ENCODE peak calls at places on chromosomes 16 and 17, in five cellular contexts. One of them, this sample, is unnamed. For H3K4me1, the result is how much of the 10 kb centered on the place peaks cover.

GRCh38 chr17:38466346-38467315 is 38.4 kb downstream of the ARHGAP23 start:
- DNase-seq in fibroblast of lung: no peak
- DNase-seq in PC-3: no peak
- DNase-seq in endothelial cell of umbilical vein: no peak
- DNase-seq in psoas muscle: peak
- DNase-seq in this sample: no peak

GRCh38 chr16:79691001-79691400 is 90.5 kb upstream of the MAF start:
- DNase-seq in fibroblast of lung: no peak
- DNase-seq in PC-3: no peak
- DNase-seq in endothelial cell of umbilical vein: no peak
- DNase-seq in psoas muscle: no peak
- DNase-seq in this sample: no peak

GRCh38 chr16:85571813-85572619 is 41.1 kb upstream of the GSE1 start:
- DNase-seq in fibroblast of lung: no peak
- DNase-seq in PC-3: no peak
- DNase-seq in endothelial cell of umbilical vein: no peak
- DNase-seq in psoas muscle: no peak
- DNase-seq in this sample: no peak

GRCh38 chr17:29245401-29245800 is 1.3 kb upstream of the CRYBA1 start:
- DNase-seq in fibroblast of lung: no peak
- DNase-seq in PC-3: no peak
- DNase-seq in endothelial cell of umbilical vein: no peak
- DNase-seq in psoas muscle: no peak
- DNase-seq in this sample: no peak

GRCh38 chr16:81444448-81445121 is at the start of gene CMIP:
- DNase-seq in fibroblast of lung: peak
- DNase-seq in PC-3: peak
- DNase-seq in endothelial cell of umbilical vein: peak
- DNase-seq in psoas muscle: peak
- DNase-seq in this sample: peak

GRCh38 chr17:77581480-77581879 is 377.0 kb upstream of the TNRC6C start:
- DNase-seq in fibroblast of lung: peak
- DNase-seq in PC-3: peak
- DNase-seq in endothelial cell of umbilical vein: no peak
- DNase-seq in psoas muscle: no peak
- DNase-seq in this sample: peak

GRCh38 chr16:2482181-2483107 is 7.5 kb downstream of the TBC1D24 start:
- DNase-seq in fibroblast of lung: peak
- DNase-seq in PC-3: no peak
- DNase-seq in endothelial cell of umbilical vein: no peak
- DNase-seq in psoas muscle: peak
- DNase-seq in this sample: peak

GRCh38 chr16:53220585-53220984 is 165.8 kb downstream of the CHD9 start:
- DNase-seq in fibroblast of lung: peak
- DNase-seq in PC-3: no peak
- DNase-seq in endothelial cell of umbilical vein: peak
- DNase-seq in psoas muscle: no peak
- DNase-seq in this sample: peak

GRCh38 chr17:77592503-77592902 is 366.0 kb upstream of the TNRC6C start:
- DNase-seq in fibroblast of lung: no peak
- DNase-seq in PC-3: no peak
- DNase-seq in endothelial cell of umbilical vein: no peak
- DNase-seq in psoas muscle: no peak
- DNase-seq in this sample: no peak

GRCh38 chr16:67399218-67399733 is 6.0 kb upstream of the TPPP3 start:
- DNase-seq in fibroblast of lung: peak
- DNase-seq in PC-3: peak
- DNase-seq in endothelial cell of umbilical vein: peak
- DNase-seq in psoas muscle: peak
- DNase-seq in this sample: peak

GRCh38 chr17:48529191-48529979 is 1.4 kb downstream of the HOXB1 start:
- DNase-seq in fibroblast of lung: no peak
- DNase-seq in PC-3: no peak
- DNase-seq in endothelial cell of umbilical vein: no peak
- DNase-seq in psoas muscle: no peak
- DNase-seq in this sample: no peak

GRCh38 chr17:5821057-5821456 is 236.7 kb upstream of the NLRP1 start:
- DNase-seq in fibroblast of lung: peak
- DNase-seq in PC-3: peak
- DNase-seq in endothelial cell of umbilical vein: no peak
- DNase-seq in psoas muscle: no peak
- DNase-seq in this sample: no peak

GRCh38 chr16:27723711-27724490 is 174.0 kb downstream of the KATNIP start:
- DNase-seq in fibroblast of lung: no peak
- DNase-seq in PC-3: no peak
- DNase-seq in endothelial cell of umbilical vein: peak
- DNase-seq in psoas muscle: no peak
- DNase-seq in this sample: no peak

GRCh38 chr16:9949396-9949795 is 232.8 kb downstream of the GRIN2A start:
- DNase-seq in fibroblast of lung: no peak
- DNase-seq in PC-3: no peak
- DNase-seq in endothelial cell of umbilical vein: no peak
- DNase-seq in psoas muscle: no peak
- DNase-seq in this sample: no peak

GRCh38 chr17:77286641-77287431 is 146.1 kb downstream of the SEC14L1 start:
- DNase-seq in fibroblast of lung: peak
- DNase-seq in PC-3: peak
- DNase-seq in endothelial cell of umbilical vein: no peak
- DNase-seq in psoas muscle: peak
- DNase-seq in this sample: peak

GRCh38 chr16:53091508-53092211 is 36.9 kb downstream of the CHD9 start:
- DNase-seq in fibroblast of lung: peak
- DNase-seq in PC-3: no peak
- DNase-seq in endothelial cell of umbilical vein: peak
- DNase-seq in psoas muscle: peak
- DNase-seq in this sample: peak

DNA sequence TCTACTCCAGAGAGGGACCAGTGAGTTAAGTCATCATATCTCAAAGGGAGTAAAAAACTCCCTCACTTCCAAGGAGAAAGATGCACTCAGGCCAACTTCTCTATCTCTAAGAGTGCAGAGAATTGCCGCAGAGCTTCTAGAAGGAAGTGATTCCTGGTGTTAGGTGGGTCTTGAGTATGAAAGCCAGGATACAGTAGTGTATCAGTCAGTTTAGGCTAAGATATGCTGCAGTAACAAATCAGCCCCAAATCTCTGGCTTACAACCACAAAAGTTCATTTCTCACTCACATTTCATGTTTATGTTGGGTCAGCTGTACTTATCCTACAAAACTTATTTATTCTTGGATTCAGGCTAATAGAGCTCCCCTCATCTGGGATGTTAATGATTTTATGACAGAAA is 106.3 kb downstream of the HS3ST4 start:
- DNase-seq in fibroblast of lung: no peak
- DNase-seq in PC-3: no peak
- DNase-seq in endothelial cell of umbilical vein: no peak
- DNase-seq in psoas muscle: no peak
- DNase-seq in this sample: no peak
- H3K4me1 ChIP-seq in fibroblast of lung: under half
- H3K4me1 ChIP-seq in PC-3: under half
- H3K4me1 ChIP-seq in endothelial cell of umbilical vein: under half
- H3K4me1 ChIP-seq in psoas muscle: under half
- H3K4me1 ChIP-seq in this sample: under half

GRCh38 chr17:4509402-4509801 is 10.7 kb downstream of the SPNS2 start:
- DNase-seq in fibroblast of lung: no peak
- DNase-seq in PC-3: no peak
- DNase-seq in endothelial cell of umbilical vein: no peak
- DNase-seq in psoas muscle: no peak
- DNase-seq in this sample: no peak

GRCh38 chr17:4508207-4508606 is 9.5 kb downstream of the SPNS2 start:
- DNase-seq in fibroblast of lung: no peak
- DNase-seq in PC-3: no peak
- DNase-seq in endothelial cell of umbilical vein: no peak
- DNase-seq in psoas muscle: no peak
- DNase-seq in this sample: no peak

GRCh38 chr17:4511199-4511932 is 12.7 kb downstream of the SPNS2 start:
- DNase-seq in fibroblast of lung: no peak
- DNase-seq in PC-3: no peak
- DNase-seq in endothelial cell of umbilical vein: no peak
- DNase-seq in psoas muscle: no peak
- DNase-seq in this sample: no peak

GRCh38 chr17:4510615-4510941 is 11.9 kb downstream of the SPNS2 start:
- DNase-seq in fibroblast of lung: no peak
- DNase-seq in PC-3: no peak
- DNase-seq in endothelial cell of umbilical vein: no peak
- DNase-seq in psoas muscle: no peak
- DNase-seq in this sample: no peak

DNA sequence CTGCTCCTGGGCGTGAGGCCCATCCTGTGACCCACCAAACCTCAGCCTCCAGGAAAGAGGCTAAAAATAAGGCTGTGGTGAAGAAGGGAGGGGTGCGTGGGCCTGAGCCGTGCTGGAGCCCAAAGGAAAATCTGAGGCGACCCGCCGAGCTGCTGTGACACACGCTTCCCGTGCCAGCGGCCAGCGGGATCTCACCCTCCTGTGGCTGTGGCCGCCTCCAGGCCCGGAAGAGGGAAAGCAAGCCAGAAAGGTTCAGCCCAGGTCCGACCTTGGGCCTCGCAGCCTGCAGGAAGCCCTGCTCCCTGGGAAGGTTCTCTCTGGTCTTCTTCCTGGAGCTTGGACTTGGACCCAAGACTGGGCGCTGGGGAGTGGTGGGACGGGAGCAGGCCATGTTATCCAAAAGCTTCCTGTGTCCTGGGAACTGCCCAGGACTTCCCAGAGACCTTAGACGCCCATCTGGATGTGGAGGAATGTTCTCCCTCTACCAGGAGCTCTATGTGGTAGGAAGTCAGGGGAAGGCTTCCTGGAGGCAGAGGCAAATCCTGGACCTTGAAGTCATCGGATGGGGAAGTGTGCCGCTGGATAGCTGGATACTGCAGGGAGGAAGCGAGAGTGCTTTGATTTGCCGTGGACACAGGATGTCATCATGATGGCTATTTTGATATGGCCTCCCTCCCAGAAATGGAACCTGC is 11.4 kb downstream of the SPNS2 start:
- DNase-seq in fibroblast of lung: no peak
- DNase-seq in PC-3: no peak
- DNase-seq in endothelial cell of umbilical vein: no peak
- DNase-seq in psoas muscle: peak
- DNase-seq in this sample: no peak
- H3K4me1 ChIP-seq in fibroblast of lung: under half
- H3K4me1 ChIP-seq in PC-3: under half
- H3K4me1 ChIP-seq in endothelial cell of umbilical vein: under half
- H3K4me1 ChIP-seq in psoas muscle: under half
- H3K4me1 ChIP-seq in this sample: under half

GRCh38 chr16:15993128-15993527 is 43.7 kb downstream of the ABCC1 start:
- DNase-seq in fibroblast of lung: no peak
- DNase-seq in PC-3: no peak
- DNase-seq in endothelial cell of umbilical vein: no peak
- DNase-seq in psoas muscle: no peak
- DNase-seq in this sample: no peak
- H3K4me1 ChIP-seq in fibroblast of lung: under half
- H3K4me1 ChIP-seq in PC-3: under half
- H3K4me1 ChIP-seq in endothelial cell of umbilical vein: half or more
- H3K4me1 ChIP-seq in psoas muscle: half or more
- H3K4me1 ChIP-seq in this sample: under half

DNA sequence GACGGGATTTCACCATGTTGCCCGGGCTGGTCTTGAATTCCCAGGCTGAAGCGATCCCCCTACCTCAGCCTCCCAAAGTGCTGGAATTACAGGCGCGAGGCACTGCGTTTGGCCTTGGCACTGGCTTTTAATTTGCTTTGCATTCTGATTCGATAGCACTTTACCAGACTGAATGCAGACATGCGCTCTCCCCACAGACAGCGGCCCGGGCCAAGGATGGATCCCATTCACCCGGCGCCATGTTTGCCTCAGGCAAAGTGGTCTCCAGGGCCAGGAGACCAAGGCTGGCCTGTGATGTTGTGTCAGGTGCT is 41.7 kb downstream of the DHRS7B start:
- DNase-seq in fibroblast of lung: no peak
- DNase-seq in PC-3: no peak
- DNase-seq in endothelial cell of umbilical vein: no peak
- DNase-seq in psoas muscle: no peak
- DNase-seq in this sample: no peak
- H3K4me1 ChIP-seq in fibroblast of lung: under half
- H3K4me1 ChIP-seq in PC-3: under half
- H3K4me1 ChIP-seq in endothelial cell of umbilical vein: under half
- H3K4me1 ChIP-seq in psoas muscle: half or more
- H3K4me1 ChIP-seq in this sample: under half

GRCh38 chr16:31869511-31870201 is 4.0 kb upstream of the ZNF267 start:
- DNase-seq in fibroblast of lung: peak
- DNase-seq in PC-3: peak
- DNase-seq in endothelial cell of umbilical vein: peak
- DNase-seq in psoas muscle: no peak
- DNase-seq in this sample: peak

GRCh38 chr16:31873556-31874353 is at the start of gene ZNF267:
- DNase-seq in fibroblast of lung: peak
- DNase-seq in PC-3: peak
- DNase-seq in endothelial cell of umbilical vein: peak
- DNase-seq in psoas muscle: peak
- DNase-seq in this sample: peak

GRCh38 chr16:31872201-31872600 is 1.4 kb upstream of the ZNF267 start:
- DNase-seq in fibroblast of lung: no peak
- DNase-seq in PC-3: no peak
- DNase-seq in endothelial cell of umbilical vein: no peak
- DNase-seq in psoas muscle: no peak
- DNase-seq in this sample: no peak

GRCh38 chr16:31870809-31871208 is 2.8 kb upstream of the ZNF267 start:
- DNase-seq in fibroblast of lung: no peak
- DNase-seq in PC-3: no peak
- DNase-seq in endothelial cell of umbilical vein: no peak
- DNase-seq in psoas muscle: no peak
- DNase-seq in this sample: no peak

DNA sequence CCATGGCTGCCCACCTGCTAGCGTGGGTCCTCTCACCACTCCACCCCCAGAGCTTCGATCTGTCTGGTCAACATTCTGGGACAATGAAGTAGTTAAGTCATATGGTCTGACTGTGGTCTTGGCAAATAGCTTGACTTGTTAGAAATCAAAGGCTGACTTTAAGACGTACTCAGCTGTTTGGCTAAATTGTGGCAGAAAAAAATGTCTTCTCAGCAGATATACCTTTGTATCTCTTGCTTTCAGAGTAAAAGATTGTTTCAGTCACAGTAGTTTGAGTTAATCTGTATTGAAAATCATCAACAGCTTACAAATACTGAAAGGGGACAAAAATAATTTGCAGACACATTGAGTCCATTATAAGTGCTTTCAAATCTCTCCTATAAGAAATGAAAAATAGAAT is 2.1 kb upstream of the ZNF267 start:
- DNase-seq in fibroblast of lung: no peak
- DNase-seq in PC-3: no peak
- DNase-seq in endothelial cell of umbilical vein: no peak
- DNase-seq in psoas muscle: no peak
- DNase-seq in this sample: no peak
- H3K4me1 ChIP-seq in fibroblast of lung: under half
- H3K4me1 ChIP-seq in PC-3: under half
- H3K4me1 ChIP-seq in endothelial cell of umbilical vein: under half
- H3K4me1 ChIP-seq in psoas muscle: under half
- H3K4me1 ChIP-seq in this sample: under half

DNA sequence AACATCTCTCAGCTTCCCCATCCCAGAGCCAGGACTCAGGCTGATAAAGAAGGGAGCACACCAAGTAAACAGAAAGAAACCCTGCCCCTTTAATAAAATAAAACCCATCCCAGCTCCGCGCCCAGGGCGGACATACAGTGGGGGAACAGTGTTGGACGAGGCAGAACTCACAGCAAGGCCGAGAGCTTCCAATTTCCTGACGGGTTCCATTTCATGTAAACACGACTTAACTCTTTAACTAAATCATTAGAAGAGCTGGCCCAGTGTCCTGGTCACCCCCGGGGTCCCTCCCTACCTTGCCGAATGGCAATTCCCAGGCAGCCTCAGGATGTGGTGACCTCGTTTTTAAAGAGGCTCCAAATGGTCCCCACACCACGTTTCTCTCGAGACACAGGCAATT is 340.7 kb downstream of the FOXL1 start:
- DNase-seq in fibroblast of lung: no peak
- DNase-seq in PC-3: no peak
- DNase-seq in endothelial cell of umbilical vein: no peak
- DNase-seq in psoas muscle: no peak
- DNase-seq in this sample: no peak
- H3K4me1 ChIP-seq in fibroblast of lung: under half
- H3K4me1 ChIP-seq in PC-3: under half
- H3K4me1 ChIP-seq in endothelial cell of umbilical vein: under half
- H3K4me1 ChIP-seq in psoas muscle: under half
- H3K4me1 ChIP-seq in this sample: under half

This sample was measured in cardiac muscle cell.